ENCODE peak calls at places on chromosomes 1 and 21, in four cellular contexts. One of them, this sample, is unnamed.

GRCh38 chr1:37482796-37483744 is 8.7 kb downstream of the ZC3H12A start:
- DNase-seq in HCT116: no peak
- DNase-seq in H9: no peak
- DNase-seq in fibroblast of pulmonary artery: no peak
- DNase-seq in this sample: no peak

GRCh38 chr1:12811409-12811784 is 19.8 kb downstream of the PRAMEF11 start:
- DNase-seq in HCT116: no peak
- DNase-seq in H9: no peak
- DNase-seq in fibroblast of pulmonary artery: no peak
- DNase-seq in this sample: no peak

GRCh38 chr1:109806733-109807397 is 43.1 kb upstream of the EPS8L3 start:
- DNase-seq in HCT116: no peak
- DNase-seq in H9: no peak
- DNase-seq in fibroblast of pulmonary artery: no peak
- DNase-seq in this sample: no peak

GRCh38 chr1:204128964-204129896 is 22.6 kb downstream of the ETNK2 start:
- DNase-seq in HCT116: no peak
- DNase-seq in H9: peak; percentile 88
- DNase-seq in fibroblast of pulmonary artery: peak; percentile 74
- DNase-seq in this sample: peak; percentile 66

GRCh38 chr1:28537457-28538199 is 15.3 kb upstream of the TRNAU1AP start:
- DNase-seq in HCT116: no peak
- DNase-seq in H9: no peak
- DNase-seq in fibroblast of pulmonary artery: no peak
- DNase-seq in this sample: no peak

GRCh38 chr1:40823345-40823744 is 38.8 kb downstream of the CITED4 start:
- DNase-seq in HCT116: no peak
- DNase-seq in H9: no peak
- DNase-seq in fibroblast of pulmonary artery: no peak
- DNase-seq in this sample: no peak

GRCh38 chr1:148162363-148162762 is 10.3 kb upstream of the NBPF11 start:
- DNase-seq in HCT116: no peak
- DNase-seq in H9: peak; percentile 28
- DNase-seq in fibroblast of pulmonary artery: no peak
- DNase-seq in this sample: no peak

GRCh38 chr1:52190500-52191252 is 48.8 kb downstream of the ZFYVE9 start:
- DNase-seq in HCT116: no peak
- DNase-seq in H9: no peak
- DNase-seq in fibroblast of pulmonary artery: no peak
- DNase-seq in this sample: peak; percentile 23

GRCh38 chr1:156053770-156054499 is at the start of gene UBQLN4:
- DNase-seq in HCT116: peak; percentile 67
- DNase-seq in H9: peak; percentile 90
- DNase-seq in fibroblast of pulmonary artery: peak; percentile 90
- DNase-seq in this sample: peak; percentile 76

GRCh38 chr1:111813440-111814304 is 58.0 kb downstream of the DDX20 start:
- DNase-seq in HCT116: no peak
- DNase-seq in H9: no peak
- DNase-seq in fibroblast of pulmonary artery: no peak
- DNase-seq in this sample: no peak

GRCh38 chr1:43019226-43019625 is 60.6 kb upstream of the SLC2A1 start:
- DNase-seq in HCT116: no peak
- DNase-seq in H9: no peak
- DNase-seq in fibroblast of pulmonary artery: no peak
- DNase-seq in this sample: no peak

GRCh38 chr1:94236630-94237290 is 624 bp downstream of the ARHGAP29 start:
- DNase-seq in HCT116: no peak
- DNase-seq in H9: peak; percentile 52
- DNase-seq in fibroblast of pulmonary artery: peak; percentile 56
- DNase-seq in this sample: no peak

GRCh38 chr1:174623640-174624039 is 175.9 kb downstream of the GPR52 start:
- DNase-seq in HCT116: no peak
- DNase-seq in H9: no peak
- DNase-seq in fibroblast of pulmonary artery: no peak
- DNase-seq in this sample: no peak

GRCh38 chr1:247241687-247242086 is 14.2 kb upstream of the VN1R5 start:
- DNase-seq in HCT116: no peak
- DNase-seq in H9: no peak
- DNase-seq in fibroblast of pulmonary artery: no peak
- DNase-seq in this sample: no peak

GRCh38 chr1:35499652-35500176 is 57.5 kb downstream of the KIAA0319L start:
- DNase-seq in HCT116: no peak
- DNase-seq in H9: no peak
- DNase-seq in fibroblast of pulmonary artery: no peak
- DNase-seq in this sample: no peak

GRCh38 chr1:78170845-78171244 is 125.1 kb downstream of the GIPC2 start:
- DNase-seq in HCT116: no peak
- DNase-seq in H9: no peak
- DNase-seq in fibroblast of pulmonary artery: no peak
- DNase-seq in this sample: no peak

GRCh38 chr1:163472267-163472666 is 150.5 kb downstream of the NUF2 start:
- DNase-seq in HCT116: no peak
- DNase-seq in H9: no peak
- DNase-seq in fibroblast of pulmonary artery: no peak
- DNase-seq in this sample: no peak

GRCh38 chr1:180778782-180779398 is 133.8 kb upstream of the KIAA1614 start:
- DNase-seq in HCT116: peak; percentile 10
- DNase-seq in H9: peak; percentile 33
- DNase-seq in fibroblast of pulmonary artery: peak; percentile 2
- DNase-seq in this sample: no peak

GRCh38 chr1:26994020-26994745 is 691 bp downstream of the TRNP1 start:
- DNase-seq in HCT116: no peak
- DNase-seq in H9: peak; percentile 32
- DNase-seq in fibroblast of pulmonary artery: no peak
- DNase-seq in this sample: no peak

GRCh38 chr1:168243200-168243599 is 17.4 kb downstream of the SFT2D2 start:
- DNase-seq in HCT116: no peak
- DNase-seq in H9: no peak
- DNase-seq in fibroblast of pulmonary artery: no peak
- DNase-seq in this sample: peak; percentile 69

GRCh38 chr1:208154040-208154439 is 90.1 kb downstream of the PLXNA2 start:
- DNase-seq in HCT116: no peak
- DNase-seq in H9: no peak
- DNase-seq in fibroblast of pulmonary artery: no peak
- DNase-seq in this sample: no peak

GRCh38 chr21:45506241-45506817 is 35.9 kb downstream of the SLC19A1 start:
- DNase-seq in HCT116: no peak
- DNase-seq in H9: no peak
- DNase-seq in fibroblast of pulmonary artery: no peak
- DNase-seq in this sample: no peak

GRCh38 chr21:35622612-35623011 is 437.7 kb downstream of the SETD4 start:
- DNase-seq in HCT116: no peak
- DNase-seq in H9: no peak
- DNase-seq in fibroblast of pulmonary artery: no peak
- DNase-seq in this sample: no peak

GRCh38 chr1:233394860-233395717 is 67.6 kb downstream of the MAP3K21 start:
- DNase-seq in HCT116: peak; percentile 54
- DNase-seq in H9: no peak
- DNase-seq in fibroblast of pulmonary artery: peak; percentile 66
- DNase-seq in this sample: peak; percentile 59

GRCh38 chr21:34724857-34725195 is 56.0 kb downstream of the CLIC6 start:
- DNase-seq in HCT116: no peak
- DNase-seq in H9: no peak
- DNase-seq in fibroblast of pulmonary artery: no peak
- DNase-seq in this sample: no peak

GRCh38 chr1:44251989-44252625 is 38.8 kb downstream of the DMAP1 start:
- DNase-seq in HCT116: no peak
- DNase-seq in H9: no peak
- DNase-seq in fibroblast of pulmonary artery: no peak
- DNase-seq in this sample: no peak

GRCh38 chr1:231676487-231676886 is 49.9 kb downstream of the DISC1 start:
- DNase-seq in HCT116: no peak
- DNase-seq in H9: no peak
- DNase-seq in fibroblast of pulmonary artery: peak; percentile 16
- DNase-seq in this sample: no peak

GRCh38 chr1:10906866-10907519 is 105.5 kb upstream of the TARDBP start:
- DNase-seq in HCT116: no peak
- DNase-seq in H9: no peak
- DNase-seq in fibroblast of pulmonary artery: no peak
- DNase-seq in this sample: no peak

GRCh38 chr1:22738522-22738921 is 27.9 kb downstream of the EPHB2 start:
- DNase-seq in HCT116: no peak
- DNase-seq in H9: no peak
- DNase-seq in fibroblast of pulmonary artery: peak; percentile 24
- DNase-seq in this sample: peak; percentile 48

GRCh38 chr1:151980287-151981177 is 13.1 kb downstream of the S100A10 start:
- DNase-seq in HCT116: no peak
- DNase-seq in H9: no peak
- DNase-seq in fibroblast of pulmonary artery: peak; percentile 62
- DNase-seq in this sample: peak; percentile 75

This sample was measured in endothelial cell of umbilical vein.